ENCODE peak calls at places on chromosomes 6 and 20, in nine cellular contexts. U is lung; Q is adrenal gland; F is body of pancreas; N is CD4-positive, alpha-beta T cell; B is cardiac muscle cell; A is breast epithelium; R is brain microvascular endothelial cell; L is heart right ventricle. O is an unnamed sample.

GRCh38 chr6:41059569-41059968 is 6.6 kb downstream of the APOBEC2 start:
- DNase-seq in N (no peak), A (no peak), Q (no peak), L (no peak), F (no peak), B (no peak), R (peak; percentile 5), U (no peak), O (no peak)

GRCh38 chr6:34226731-34227586 is 9.7 kb upstream of the HMGA1 start:
- DNase-seq in N (no peak), A (no peak), L (no peak), Q (no peak), R (no peak), B (no peak), F (no peak), U (no peak), O (no peak)

GRCh38 chr6:33790306-33790855 is 1.5 kb upstream of the LEMD2 start:
- DNase-seq in Q (no peak), R (no peak), A (no peak), N (no peak), U (no peak), F (no peak), L (no peak), B (no peak), O (no peak)

GRCh38 chr20:19440660-19441527 is 228.5 kb downstream of the SLC24A3 start:
- DNase-seq in R (no peak), U (no peak), B (no peak), Q (no peak), A (no peak), N (no peak), F (no peak), L (no peak), O (no peak)

GRCh38 chr6:80974579-80974978 is 777.9 kb downstream of the TENT5A start:
- DNase-seq in Q (no peak), L (no peak), N (no peak), U (no peak), F (no peak), A (no peak), R (no peak), B (no peak), O (no peak)

GRCh38 chr6:89132087-89132486 is 13.8 kb upstream of the PM20D2 start:
- DNase-seq in U (peak; percentile 2), N (no peak), Q (no peak), B (no peak), F (no peak), A (no peak), R (no peak), L (no peak), O (no peak)

GRCh38 chr6:55679503-55679902 is 100.5 kb upstream of the HMGCLL1 start:
- DNase-seq in L (no peak), A (no peak), Q (no peak), B (no peak), F (no peak), R (no peak), U (no peak), N (no peak), O (no peak)

GRCh38 chr20:25280574-25281535 is 33.0 kb downstream of the PYGB start:
- DNase-seq in B (no peak), Q (no peak), U (no peak), N (no peak), R (no peak), A (peak; percentile 15), F (peak; percentile 10), L (no peak), O (no peak)

GRCh38 chr6:123771126-123771525 is 32.5 kb upstream of the NKAIN2 start:
- DNase-seq in N (no peak), B (peak; percentile 12), Q (no peak), U (no peak), A (no peak), R (no peak), F (no peak), L (no peak), O (no peak)

GRCh38 chr6:18493421-18493891 is 106.3 kb downstream of the RNF144B start:
- DNase-seq in L (no peak), R (no peak), F (no peak), B (no peak), Q (no peak), N (no peak), U (peak; percentile 48), A (peak; percentile 49), O (no peak)

GRCh38 chr20:36573798-36574277 is 441 bp downstream of the TGIF2 start:
- DNase-seq in F (peak; percentile 34), U (peak; percentile 31), L (peak; percentile 47), B (no peak), Q (no peak), A (peak; percentile 35), R (no peak), N (no peak), O (peak; percentile 13)

GRCh38 chr6:9516207-9516606 is 898.7 kb downstream of the TFAP2A start:
- DNase-seq in B (peak; percentile 82), A (no peak), Q (no peak), L (no peak), U (no peak), F (no peak), N (no peak), R (peak; percentile 79), O (no peak)

GRCh38 chr20:47196091-47197081 is 160.1 kb downstream of the ZMYND8 start:
- DNase-seq in U (peak; percentile 78), N (peak; percentile 69), B (peak; percentile 78), F (peak; percentile 71), L (peak; percentile 73), A (no peak), Q (peak; percentile 64), R (peak; percentile 28), O (peak; percentile 43)

GRCh38 chr6:5525209-5525608 is 263.9 kb downstream of the FARS2 start:
- DNase-seq in F (no peak), N (no peak), U (peak; percentile 68), R (peak; percentile 51), A (no peak), B (peak; percentile 85), L (no peak), Q (no peak), O (no peak)

GRCh38 chr20:57425150-57426013 is 34.2 kb downstream of the RBM38 start:
- DNase-seq in A (no peak), U (no peak), L (no peak), B (peak; percentile 53), N (no peak), R (no peak), Q (no peak), F (no peak), O (no peak)

GRCh38 chr6:162856885-162857284 is 129.1 kb downstream of the PACRG start:
- DNase-seq in B (peak; percentile 89), N (no peak), Q (peak; percentile 74), A (peak; percentile 43), L (no peak), U (no peak), F (peak; percentile 31), R (peak; percentile 80), O (peak; percentile 79)

GRCh38 chr6:13760948-13761347 is 49.3 kb upstream of the RANBP9 start:
- DNase-seq in U (peak; percentile 63), F (no peak), R (no peak), A (no peak), L (no peak), N (no peak), B (peak; percentile 87), Q (no peak), O (no peak)
- H3K27ac ChIP-seq in U (no peak overlapping the region), F (no peak overlapping the region), R (no peak overlapping the region), A (peak overlapping the region; percentile 3), L (no peak overlapping the region), N (no peak overlapping the region), B (no peak overlapping the region), Q (no peak overlapping the region), O (no peak overlapping the region)

DNA sequence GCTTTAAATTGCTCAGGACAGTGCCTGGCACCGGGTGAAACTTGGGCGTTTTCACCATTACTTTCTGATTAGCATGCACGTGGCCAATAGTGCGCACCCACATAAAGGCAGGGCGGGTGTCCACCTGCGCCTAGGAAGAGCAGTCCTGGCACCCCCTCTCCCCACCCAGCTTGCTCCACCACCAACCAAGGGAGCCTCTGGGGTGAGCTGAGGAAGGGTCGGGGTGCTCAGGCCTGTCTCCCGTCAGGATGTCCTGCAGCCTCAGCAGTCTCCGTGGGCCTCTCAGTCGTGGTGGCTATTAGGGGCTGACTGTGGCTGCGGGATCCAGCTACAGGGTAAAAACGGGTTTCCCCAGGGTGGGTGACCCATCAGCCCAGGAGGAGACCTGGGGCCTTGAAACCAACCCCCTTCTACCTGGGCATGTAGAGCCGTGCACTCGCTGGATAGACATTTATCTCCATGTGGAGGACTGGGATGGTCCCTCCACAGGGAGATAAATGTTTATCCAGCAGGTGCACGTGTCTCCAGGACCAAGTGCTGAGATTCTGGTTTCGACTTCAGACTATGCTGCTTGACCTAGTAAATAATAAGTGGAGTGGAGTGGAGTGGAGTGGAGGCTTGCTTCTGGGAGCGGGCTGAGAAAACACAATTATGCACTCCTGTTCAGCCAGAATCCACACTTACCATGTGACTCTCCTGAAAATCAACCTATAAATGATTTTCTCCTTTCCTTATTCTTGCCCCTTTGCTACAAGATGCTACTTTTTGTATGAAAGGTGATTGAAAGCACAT is 91.1 kb downstream of the ZDHHC14 start:
- DNase-seq in N (no peak), B (no peak), A (no peak), Q (no peak), L (no peak), U (no peak), R (no peak), F (no peak), O (no peak)
- H3K27ac ChIP-seq in N (no peak overlapping the region), B (no peak overlapping the region), A (no peak overlapping the region), Q (no peak overlapping the region), L (no peak overlapping the region), U (no peak overlapping the region), R (no peak overlapping the region), F (no peak overlapping the region), O (no peak overlapping the region)

DNA sequence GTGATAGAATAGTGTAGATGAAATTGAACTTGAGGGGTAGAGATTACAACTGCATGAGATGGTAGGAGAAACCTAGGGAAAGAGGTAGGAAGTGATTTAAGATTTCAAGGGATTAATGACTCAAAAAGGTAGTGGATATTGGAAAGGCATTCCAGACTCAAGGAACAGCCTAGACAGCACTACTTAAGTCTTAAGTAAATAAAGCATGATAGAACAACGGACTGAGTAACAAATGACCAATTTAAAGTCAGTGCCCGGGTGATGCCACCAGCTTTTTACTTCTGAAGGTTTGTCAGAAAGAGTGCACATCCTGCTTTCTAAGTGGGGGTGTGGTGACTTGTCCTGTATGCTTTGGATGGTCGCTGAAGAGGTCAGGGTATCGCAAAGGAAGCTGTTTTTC is 81.8 kb downstream of the PHACTR1 start:
- DNase-seq in Q (no peak), R (no peak), U (no peak), L (no peak), F (no peak), B (no peak), N (no peak), A (no peak), O (no peak)
- H3K27ac ChIP-seq in Q (no peak overlapping the region), R (no peak overlapping the region), U (no peak overlapping the region), L (no peak overlapping the region), F (no peak overlapping the region), B (no peak overlapping the region), N (no peak overlapping the region), A (no peak overlapping the region), O (no peak overlapping the region)

DNA sequence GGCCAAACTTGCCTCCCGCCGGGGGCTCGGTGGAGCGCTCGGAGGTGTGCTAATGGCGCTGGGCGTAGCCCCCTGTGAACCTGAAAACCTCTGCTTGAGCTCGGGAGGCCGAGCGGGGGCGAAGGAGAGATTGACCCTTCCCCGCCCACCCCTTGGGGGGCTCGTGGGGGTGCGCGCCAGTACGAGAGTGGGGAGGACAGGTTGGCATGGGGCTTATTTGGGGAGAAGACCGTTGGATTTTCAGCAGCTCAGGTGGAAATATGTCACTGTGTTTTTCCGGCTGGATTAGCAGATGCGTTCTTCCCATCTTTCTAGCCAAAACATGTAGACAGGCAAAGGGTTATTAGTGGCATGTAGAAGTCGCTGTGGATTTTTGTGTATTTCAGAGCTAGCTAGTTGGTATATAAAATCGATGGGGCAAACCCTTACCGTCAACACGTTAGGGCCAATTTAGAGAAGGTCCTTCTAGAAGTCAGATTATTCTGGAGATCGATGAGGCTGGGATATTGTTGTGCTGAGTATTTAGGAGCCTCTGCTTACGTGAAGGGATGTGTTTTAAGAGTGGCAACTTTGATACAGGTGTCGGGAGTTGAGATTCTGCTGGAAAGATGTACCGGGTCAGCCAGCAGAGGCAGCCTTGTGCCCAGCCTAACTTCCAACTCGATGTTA is 525 bp downstream of the NCOA7 start:
- DNase-seq in N (peak; percentile 26), Q (peak; percentile 57), A (peak; percentile 45), B (peak; percentile 58), L (no peak), U (no peak), R (peak; percentile 52), F (peak; percentile 50), O (peak; percentile 64)
- H3K27ac ChIP-seq in N (peak overlapping the region; percentile 82), Q (peak overlapping the region; percentile 98), A (peak overlapping the region; percentile 98), B (no peak overlapping the region), L (peak overlapping the region; percentile 96), U (peak overlapping the region; percentile 91), R (peak overlapping the region; percentile 93), F (peak overlapping the region; percentile 94), O (peak overlapping the region; percentile 99)